ENCODE peak calls at places on chromosomes 5 and 9, in eight cellular contexts. A, P, Z, Q, C, L, E and I are unnamed samples. For H3K4me1, the result is how much of the 10 kb centered on the place peaks cover.

GRCh38 chr9:14066815-14067214 is 247.1 kb downstream of the NFIB start:
- DNase-seq in A (no peak), Z (no peak), C (no peak), Q (no peak), P (no peak), E (no peak), L (no peak), I (no peak)

GRCh38 chr9:112132356-112132755 is 42.7 kb downstream of the SUSD1 start:
- DNase-seq in Q (no peak), P (no peak), Z (no peak), C (no peak), L (no peak), A (no peak), E (peak), I (no peak)

GRCh38 chr9:99274016-99274415 is 51.9 kb downstream of the SEC61B start:
- DNase-seq in L (no peak), C (peak), E (no peak), Q (no peak), A (no peak), Z (no peak), P (no peak), I (no peak)

GRCh38 chr9:77961541-77961940 is 70.1 kb downstream of the GNAQ start:
- DNase-seq in L (no peak), P (no peak), A (no peak), Q (no peak), C (no peak), E (peak), Z (no peak), I (no peak)

GRCh38 chr9:108860764-108861163 is 1.3 kb upstream of the ACTL7A start:
- DNase-seq in E (no peak), A (no peak), P (no peak), C (no peak), Z (no peak), Q (no peak), L (no peak), I (no peak)

GRCh38 chr5:51484326-51484725 is 101.1 kb downstream of the ISL1 start:
- DNase-seq in Z (no peak), A (no peak), E (peak), C (no peak), L (no peak), Q (no peak), P (no peak), I (no peak)

GRCh38 chr5:99032234-99033013 is 103.6 kb upstream of the CHD1 start:
- DNase-seq in E (peak), Z (peak), L (peak), Q (peak), C (peak), P (peak), A (peak), I (peak)

GRCh38 chr5:94618029-94618492 is 343 bp downstream of the KIAA0825 start:
- DNase-seq in Q (no peak), A (peak), Z (peak), C (peak), L (no peak), P (peak), E (peak), I (peak)

GRCh38 chr5:54024466-54024865 is 285.9 kb downstream of the ARL15 start:
- DNase-seq in Q (no peak), Z (no peak), E (peak), C (no peak), P (no peak), A (no peak), L (no peak), I (no peak)

GRCh38 chr5:54895816-54896341 is 89.5 kb downstream of the ESM1 start:
- DNase-seq in L (no peak), P (peak), Q (no peak), Z (peak), A (peak), C (peak), E (peak), I (no peak)

GRCh38 chr5:31106259-31106658 is 87.2 kb upstream of the CDH6 start:
- DNase-seq in P (no peak), Z (no peak), E (peak), Q (no peak), L (no peak), A (no peak), C (no peak), I (no peak)

GRCh38 chr5:36950586-36951457 is 74.3 kb downstream of the NIPBL start:
- DNase-seq in Q (no peak), P (no peak), E (peak), C (no peak), L (no peak), A (no peak), Z (no peak), I (no peak)

GRCh38 chr9:99127372-99128132 is 22.6 kb downstream of the TGFBR1 start:
- DNase-seq in P (no peak), Z (no peak), Q (no peak), L (no peak), E (peak), A (no peak), C (no peak), I (no peak)

GRCh38 chr9:34654317-34655083 is 2.5 kb downstream of the IL11RA start:
- DNase-seq in A (no peak), L (peak), Z (peak), C (no peak), E (no peak), P (peak), Q (no peak), I (peak)

GRCh38 chr9:74336161-74336560 is 161.0 kb upstream of the RORB start:
- DNase-seq in E (peak), P (no peak), C (no peak), L (no peak), Z (no peak), A (no peak), Q (no peak), I (no peak)

GRCh38 chr5:132195727-132196126 is 31.9 kb downstream of the P4HA2 start:
- DNase-seq in P (no peak), Q (no peak), L (no peak), E (no peak), Z (no peak), A (no peak), C (peak), I (no peak)

GRCh38 chr5:175354961-175355360 is 89.0 kb downstream of the DRD1 start:
- DNase-seq in L (no peak), E (no peak), Q (no peak), C (no peak), P (no peak), A (no peak), Z (no peak), I (no peak)

GRCh38 chr5:83472508-83473343 is 1.2 kb downstream of the VCAN start:
- DNase-seq in P (peak), C (peak), E (peak), A (peak), Q (no peak), L (peak), Z (peak), I (peak)
- H3K4me1 ChIP-seq in P (under half), C (under half), E (under half), A (under half), Q (under half), L (under half), Z (under half), I (under half)

GRCh38 chr9:116166713-116167112 is 13.1 kb downstream of the PAPPA start:
- DNase-seq in Q (no peak), E (no peak), A (peak), L (no peak), Z (no peak), C (no peak), P (no peak), I (no peak)

GRCh38 chr9:116165912-116166311 is 12.3 kb downstream of the PAPPA start:
- DNase-seq in C (no peak), L (no peak), Q (no peak), Z (no peak), E (no peak), A (no peak), P (no peak), I (no peak)

GRCh38 chr9:116162241-116162781 is 8.7 kb downstream of the PAPPA start:
- DNase-seq in Z (no peak), Q (no peak), C (no peak), L (no peak), E (no peak), P (no peak), A (no peak), I (no peak)

GRCh38 chr9:116160676-116161571 is 7.3 kb downstream of the PAPPA start:
- DNase-seq in C (peak), Q (no peak), A (no peak), L (no peak), E (no peak), Z (no peak), P (no peak), I (no peak)

GRCh38 chr9:116163293-116164055 is 9.9 kb downstream of the PAPPA start:
- DNase-seq in P (no peak), Z (no peak), C (peak), E (no peak), Q (no peak), L (no peak), A (peak), I (no peak)
- TF ChIP-seq CTCF in P (no peak), Z (peak), C (peak), E (peak), Q (peak), L (no peak), A (peak), I (no peak)

GRCh38 chr9:2859776-2860379 is 16.0 kb upstream of the PUM3 start:
- DNase-seq in L (peak), E (peak), Z (peak), C (peak), A (peak), P (peak), Q (peak), I (no peak)

DNA sequence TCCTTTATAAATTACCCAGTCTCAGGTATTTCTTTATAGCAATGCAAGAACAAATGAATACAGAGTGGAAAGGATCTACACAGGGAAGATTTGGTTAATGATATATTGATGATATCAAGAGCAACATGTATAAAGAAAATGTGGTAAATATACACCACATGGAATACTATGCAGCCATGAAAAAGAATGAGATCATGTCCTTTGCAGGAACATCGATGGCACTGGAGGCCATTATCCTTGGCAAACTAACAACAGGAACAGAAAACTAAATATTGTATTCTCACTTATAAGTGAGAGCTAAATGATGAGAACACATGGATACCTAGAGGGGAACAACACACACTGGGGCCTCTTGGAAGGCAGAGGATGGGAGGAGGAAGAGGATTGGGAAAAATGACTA is 19.9 kb upstream of the PUM3 start:
- DNase-seq in Q (no peak), L (no peak), E (no peak), P (no peak), Z (no peak), C (no peak), A (no peak), I (no peak)
- H3K4me1 ChIP-seq in Q (under half), L (under half), E (under half), P (under half), Z (under half), C (under half), A (under half), I (under half)

DNA sequence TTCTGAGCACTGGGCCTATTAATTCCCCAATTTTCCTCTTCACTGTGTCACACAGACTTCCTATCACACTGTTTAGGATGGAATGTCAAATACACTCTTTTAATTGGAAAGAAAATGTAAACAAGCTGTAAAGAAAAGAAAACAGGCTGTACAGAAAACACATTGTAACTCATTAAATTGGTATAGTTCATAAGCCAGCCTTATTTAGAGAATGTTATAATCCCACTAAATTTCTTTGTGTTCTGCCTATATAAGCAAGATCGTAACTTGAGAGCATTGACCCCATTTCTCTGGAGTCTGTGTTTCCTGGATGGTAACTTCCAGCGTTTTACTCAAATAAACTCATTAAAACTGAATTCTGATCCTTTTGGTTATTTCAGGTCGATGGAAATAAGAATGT is 46.5 kb downstream of the TARS1 start:
- DNase-seq in Q (no peak), C (no peak), A (no peak), P (no peak), E (no peak), Z (no peak), L (no peak), I (no peak)
- TF ChIP-seq CTCF in Q (no peak), C (no peak), A (no peak), P (no peak), E (no peak), Z (no peak), L (no peak), I (no peak)

GRCh38 chr5:157839157-157839795 is 19.7 kb downstream of the CLINT1 start:
- DNase-seq in A (no peak), Q (no peak), L (no peak), E (no peak), P (no peak), C (no peak), Z (no peak), I (no peak)

GRCh38 chr5:157842185-157842584 is 16.8 kb downstream of the CLINT1 start:
- DNase-seq in P (no peak), A (no peak), Q (no peak), C (no peak), Z (no peak), E (no peak), L (no peak), I (no peak)

GRCh38 chr5:157836121-157836753 is 22.7 kb downstream of the CLINT1 start:
- DNase-seq in Q (no peak), E (no peak), P (no peak), L (no peak), C (no peak), A (no peak), Z (no peak), I (no peak)
- H3K4me1 ChIP-seq in Q (under half), E (under half), P (under half), L (under half), C (under half), A (under half), Z (under half), I (under half)

GRCh38 chr9:97853844-97854695 is 1.0 kb downstream of the FOXE1 start:
- DNase-seq in C (peak), E (peak), Q (no peak), A (peak), L (no peak), P (peak), Z (no peak), I (no peak)
- TF ChIP-seq CTCF in C (peak), E (no peak), Q (no peak), A (no peak), L (no peak), P (no peak), Z (no peak), I (no peak)